ENCODE peak calls at places on chromosomes 3 and 15, in four cellular contexts. G, V, W and U are unnamed samples.

GRCh38 chr15:91413142-91413541 is 313.1 kb downstream of the SV2B start:
- DNase-seq in G (peak), V (no peak), W (no peak), U (no peak)

GRCh38 chr3:170414202-170414663 is 4.4 kb upstream of the CLDN11 start:
- DNase-seq in G (peak), V (peak), W (no peak), U (no peak)

GRCh38 chr15:36334059-36334458 is 245.4 kb upstream of the CDIN1 start:
- DNase-seq in G (peak), V (peak), W (no peak), U (no peak)

GRCh38 chr3:81651139-81651538 is 110.3 kb downstream of the GBE1 start:
- DNase-seq in G (no peak), V (no peak), W (no peak), U (no peak)

GRCh38 chr3:101216710-101217457 is 103.5 kb downstream of the IMPG2 start:
- DNase-seq in G (peak), V (no peak), W (no peak), U (no peak)

GRCh38 chr3:36957072-36957471 is 12.2 kb upstream of the TRANK1 start:
- DNase-seq in G (no peak), V (peak), W (peak), U (peak)

GRCh38 chr3:132543016-132543739 is 53.9 kb upstream of the ACKR4 start:
- DNase-seq in G (peak), V (no peak), W (no peak), U (no peak)

GRCh38 chr15:72319360-72319984 is 485 bp downstream of the CELF6 start:
- DNase-seq in G (peak), V (peak), W (peak), U (peak)

GRCh38 chr3:197802505-197803459 is 11.7 kb downstream of the LRCH3 start:
- DNase-seq in G (no peak), V (peak), W (no peak), U (no peak)

GRCh38 chr15:77032647-77033416 is 37.9 kb downstream of the PSTPIP1 start:
- DNase-seq in G (no peak), V (no peak), W (peak), U (no peak)

GRCh38 chr3:72169561-72170472 is 384.9 kb upstream of the PROK2 start:
- DNase-seq in G (no peak), V (no peak), W (no peak), U (no peak)

GRCh38 chr15:48642795-48643194 is 2.7 kb downstream of the FBN1 start:
- DNase-seq in G (no peak), V (no peak), W (no peak), U (no peak)
- H4K5ac ChIP-seq in G (peak), V (no peak), W (no peak), U (no peak)

DNA sequence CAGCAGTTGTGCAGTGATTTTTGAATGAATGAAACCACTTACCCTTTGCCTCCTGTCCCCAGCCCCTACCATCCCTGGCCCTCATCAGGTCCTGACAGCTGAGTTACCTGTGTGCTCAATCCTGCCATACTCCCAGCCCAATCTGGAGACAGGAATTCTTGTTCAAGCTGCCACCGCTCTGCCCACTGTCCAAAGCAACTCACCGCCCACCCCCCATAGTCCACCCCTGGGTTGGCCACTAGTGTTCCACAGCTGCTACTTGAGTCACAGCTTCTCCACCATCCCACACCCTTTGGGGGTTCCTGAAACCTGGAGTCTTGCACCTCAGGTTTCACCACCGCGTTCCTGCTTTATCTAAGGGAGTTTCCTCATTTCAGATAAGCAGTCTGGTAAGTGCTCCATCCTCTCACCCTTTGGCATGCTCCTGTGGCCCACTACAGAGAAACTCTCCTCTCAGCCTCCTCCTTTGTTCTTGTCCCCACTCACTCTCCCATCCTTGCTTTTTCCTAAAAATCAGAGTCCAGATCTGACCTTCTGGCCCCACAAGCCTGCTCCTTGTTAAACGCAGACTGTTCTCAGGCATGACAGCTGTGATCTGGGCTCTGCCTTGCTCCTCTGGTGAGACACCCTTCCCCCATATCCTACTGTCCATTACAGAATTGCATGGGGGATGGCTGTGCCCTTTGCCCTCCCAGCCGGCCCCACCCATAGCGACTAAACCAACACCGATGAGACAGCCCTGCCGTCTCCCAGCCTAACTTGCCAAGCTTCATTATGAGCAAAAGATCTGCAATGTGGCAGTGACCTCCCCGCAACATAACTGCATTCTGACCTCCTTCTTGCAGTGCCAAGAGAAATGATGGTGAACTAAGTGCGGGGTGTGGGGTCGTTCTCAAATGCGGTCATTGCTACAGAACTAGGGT is 50.0 kb downstream of the CYP19A1 start:
- DNase-seq in G (no peak), V (peak), W (no peak), U (no peak)
- H3K27ac ChIP-seq in G (no peak), V (no peak), W (no peak), U (no peak)

GRCh38 chr3:13429631-13430291 is 9.6 kb upstream of the NUP210 start:
- DNase-seq in G (no peak), V (no peak), W (no peak), U (no peak)
- H4K5ac ChIP-seq in G (no peak), V (no peak), W (no peak), U (no peak)

GRCh38 chr15:78931439-78931981 is 13.3 kb downstream of the CTSH start:
- DNase-seq in G (no peak), V (no peak), W (no peak), U (no peak)
- H3K27ac ChIP-seq in G (no peak), V (no peak), W (no peak), U (no peak)